ENCODE peak calls at places on chromosome 9, in eight cellular contexts. One of them, this sample, is unnamed.

GRCh38 chr9:110178281-110178680 is 29.7 kb downstream of the C9orf152 start:
- DNase-seq in T-helper 9 cell: no peak
- DNase-seq in ovary: no peak
- DNase-seq in iPS-NIHi11: no peak
- DNase-seq in heart left ventricle: no peak
- DNase-seq in GM12865: no peak
- DNase-seq in posterior cingulate gyrus: no peak
- DNase-seq in left cardiac atrium: no peak
- DNase-seq in this sample: no peak

GRCh38 chr9:95679874-95680273 is 163.1 kb upstream of the PTCH1 start:
- DNase-seq in T-helper 9 cell: no peak
- DNase-seq in ovary: no peak
- DNase-seq in iPS-NIHi11: no peak
- DNase-seq in heart left ventricle: no peak
- DNase-seq in GM12865: no peak
- DNase-seq in posterior cingulate gyrus: no peak
- DNase-seq in left cardiac atrium: no peak
- DNase-seq in this sample: no peak

GRCh38 chr9:90127923-90128322 is 514.7 kb downstream of the DIRAS2 start:
- DNase-seq in T-helper 9 cell: no peak
- DNase-seq in ovary: no peak
- DNase-seq in iPS-NIHi11: no peak
- DNase-seq in heart left ventricle: no peak
- DNase-seq in GM12865: no peak
- DNase-seq in posterior cingulate gyrus: no peak
- DNase-seq in left cardiac atrium: no peak
- DNase-seq in this sample: no peak

GRCh38 chr9:83379045-83379444 is 159.2 kb downstream of the FRMD3 start:
- DNase-seq in T-helper 9 cell: no peak
- DNase-seq in ovary: no peak
- DNase-seq in iPS-NIHi11: no peak
- DNase-seq in heart left ventricle: no peak
- DNase-seq in GM12865: no peak
- DNase-seq in posterior cingulate gyrus: no peak
- DNase-seq in left cardiac atrium: no peak
- DNase-seq in this sample: no peak

GRCh38 chr9:136372561-136373299 is 739 bp downstream of the CARD9 start:
- DNase-seq in T-helper 9 cell: no peak
- DNase-seq in ovary: peak; percentile 52
- DNase-seq in iPS-NIHi11: peak; percentile 76
- DNase-seq in heart left ventricle: peak; percentile 72
- DNase-seq in GM12865: no peak
- DNase-seq in posterior cingulate gyrus: no peak
- DNase-seq in left cardiac atrium: peak; percentile 79
- DNase-seq in this sample: peak; percentile 78

GRCh38 chr9:120383999-120384924 is 195.7 kb downstream of the CDK5RAP2 start:
- DNase-seq in T-helper 9 cell: no peak
- DNase-seq in ovary: peak; percentile 49
- DNase-seq in iPS-NIHi11: peak; percentile 42
- DNase-seq in heart left ventricle: no peak
- DNase-seq in GM12865: no peak
- DNase-seq in posterior cingulate gyrus: peak; percentile 81
- DNase-seq in left cardiac atrium: peak; percentile 50
- DNase-seq in this sample: peak; percentile 53

GRCh38 chr9:126423022-126423708 is 96.5 kb downstream of the MVB12B start:
- DNase-seq in T-helper 9 cell: no peak
- DNase-seq in ovary: no peak
- DNase-seq in iPS-NIHi11: no peak
- DNase-seq in heart left ventricle: peak; percentile 31
- DNase-seq in GM12865: no peak
- DNase-seq in posterior cingulate gyrus: no peak
- DNase-seq in left cardiac atrium: no peak
- DNase-seq in this sample: peak; percentile 33

GRCh38 chr9:136625101-136626065 is 37.3 kb upstream of the EGFL7 start:
- DNase-seq in T-helper 9 cell: no peak
- DNase-seq in ovary: peak; percentile 72
- DNase-seq in iPS-NIHi11: peak; percentile 77
- DNase-seq in heart left ventricle: peak; percentile 90
- DNase-seq in GM12865: peak; percentile 27
- DNase-seq in posterior cingulate gyrus: no peak
- DNase-seq in left cardiac atrium: peak; percentile 88
- DNase-seq in this sample: peak; percentile 54

GRCh38 chr9:107422189-107422802 is 67.3 kb downstream of the KLF4 start:
- DNase-seq in T-helper 9 cell: no peak
- DNase-seq in ovary: peak; percentile 41
- DNase-seq in iPS-NIHi11: peak; percentile 81
- DNase-seq in heart left ventricle: peak; percentile 64
- DNase-seq in GM12865: peak; percentile 64
- DNase-seq in posterior cingulate gyrus: no peak
- DNase-seq in left cardiac atrium: peak; percentile 79
- DNase-seq in this sample: peak; percentile 63

GRCh38 chr9:98481676-98482075 is 226.2 kb upstream of the TBC1D2 start:
- DNase-seq in T-helper 9 cell: no peak
- DNase-seq in ovary: no peak
- DNase-seq in iPS-NIHi11: no peak
- DNase-seq in heart left ventricle: no peak
- DNase-seq in GM12865: no peak
- DNase-seq in posterior cingulate gyrus: no peak
- DNase-seq in left cardiac atrium: no peak
- DNase-seq in this sample: no peak

GRCh38 chr9:13228431-13228830 is 51.1 kb downstream of the MPDZ start:
- DNase-seq in T-helper 9 cell: no peak
- DNase-seq in ovary: no peak
- DNase-seq in iPS-NIHi11: no peak
- DNase-seq in heart left ventricle: no peak
- DNase-seq in GM12865: no peak
- DNase-seq in posterior cingulate gyrus: no peak
- DNase-seq in left cardiac atrium: no peak
- DNase-seq in this sample: no peak

This sample was measured in renal cortical epithelial cell.